ENCODE peak calls at places on chromosomes 12 and 14, in four cellular contexts. M is body of pancreas, N is fibroblast of lung, S is PC-3. D is an unnamed sample.
A peak's percentile ranks its signal among the peaks of the same experiment; 100 is the strongest.

GRCh38 chr12:114662512-114663177 is 21.3 kb downstream of the TBX3 start:
- DNase-seq in M (peak; percentile 86), N (peak; percentile 85), S (peak; percentile 98), D (peak; percentile 79)

GRCh38 chr12:129193263-129193871 is 340.1 kb downstream of the GLT1D1 start:
- DNase-seq in M (no peak), N (no peak), S (peak; percentile 60), D (no peak)

GRCh38 chr14:105419305-105420091 is at the start of gene MTA1:
- DNase-seq in M (peak; percentile 56), N (peak; percentile 15), S (peak; percentile 37), D (peak; percentile 75)

GRCh38 chr12:98998697-98999299 is 353.7 kb downstream of the APAF1 start:
- DNase-seq in M (no peak), N (peak; percentile 23), S (peak; percentile 79), D (no peak)

GRCh38 chr12:49230176-49230575 is 34.7 kb upstream of the TUBA1C start:
- DNase-seq in M (no peak), N (no peak), S (no peak), D (no peak)

GRCh38 chr14:59771577-59771976 is 99.0 kb downstream of the RTN1 start:
- DNase-seq in M (no peak), N (peak; percentile 87), S (peak; percentile 55), D (no peak)

GRCh38 chr12:13116259-13116658 is 12.8 kb upstream of the GSG1 start:
- DNase-seq in M (no peak), N (no peak), S (no peak), D (no peak)

GRCh38 chr12:25943940-25944339 is 14.5 kb upstream of the RASSF8 start:
- DNase-seq in M (no peak), N (no peak), S (no peak), D (no peak)

GRCh38 chr12:106369624-106370346 is 12.2 kb downstream of the POLR3B start:
- DNase-seq in M (no peak), N (peak; percentile 88), S (peak; percentile 86), D (no peak)

GRCh38 chr14:32230181-32230580 is 27.1 kb upstream of the RNU6-8 start:
- DNase-seq in M (no peak), N (peak; percentile 93), S (peak; percentile 89), D (no peak)

GRCh38 chr14:44657688-44658388 is 150.8 kb upstream of the FSCB start:
- DNase-seq in M (no peak), N (peak; percentile 11), S (peak; percentile 66), D (no peak)

GRCh38 chr12:95790912-95791849 is 617 bp upstream of the NTN4 start:
- DNase-seq in M (peak; percentile 50), N (peak; percentile 15), S (peak; percentile 64), D (peak; percentile 82)

GRCh38 chr12:47271800-47272230 is 192.1 kb upstream of the AMIGO2 start:
- DNase-seq in M (no peak), N (no peak), S (peak; percentile 47), D (no peak)

GRCh38 chr12:11716794-11717532 is 67.5 kb downstream of the ETV6 start:
- DNase-seq in M (no peak), N (peak; percentile 35), S (no peak), D (no peak)

GRCh38 chr12:119687344-119687865 is 19.5 kb downstream of the PRKAB1 start:
- DNase-seq in M (no peak), N (no peak), S (no peak), D (no peak)

GRCh38 chr12:40515041-40515825 is 177.0 kb upstream of the CNTN1 start:
- DNase-seq in M (no peak), N (peak; percentile 5), S (no peak), D (no peak)

GRCh38 chr12:94304566-94305061 is 155.1 kb downstream of the CEP83 start:
- DNase-seq in M (no peak), N (peak; percentile 91), S (no peak), D (no peak)

GRCh38 chr12:111596985-111597730 is 2.0 kb downstream of the ATXN2 start:
- DNase-seq in M (peak; percentile 71), N (peak; percentile 72), S (peak; percentile 68), D (peak; percentile 72)

GRCh38 chr12:7108042-7108927 is 729 bp downstream of the C1RL start:
- DNase-seq in M (peak; percentile 85), N (peak; percentile 74), S (peak; percentile 64), D (peak; percentile 94)

GRCh38 chr12:124461851-124462623 is 105.4 kb downstream of the NCOR2 start:
- DNase-seq in M (no peak), N (no peak), S (no peak), D (no peak)

GRCh38 chr12:19804737-19805136 is 365.4 kb downstream of the AEBP2 start:
- DNase-seq in M (no peak), N (no peak), S (no peak), D (no peak)

GRCh38 chr14:68741839-68742470 is 50.9 kb downstream of the ZFP36L1 start:
- DNase-seq in M (no peak), N (no peak), S (no peak), D (no peak)

GRCh38 chr12:132506730-132507538 is 17.0 kb downstream of the FBRSL1 start:
- DNase-seq in M (peak; percentile 93), N (peak; percentile 65), S (no peak), D (peak; percentile 87)

GRCh38 chr12:109294286-109294796 is 14.7 kb downstream of the FOXN4 start:
- DNase-seq in M (no peak), N (no peak), S (no peak), D (no peak)

GRCh38 chr12:130413909-130414308 is 76.2 kb downstream of the PIWIL1 start:
- DNase-seq in M (no peak), N (no peak), S (no peak), D (no peak)

GRCh38 chr12:109743076-109743910 is 29.7 kb downstream of the FAM222A start:
- DNase-seq in M (peak; percentile 9), N (no peak), S (no peak), D (peak; percentile 41)

GRCh38 chr12:45725631-45726593 is 3.6 kb upstream of the ARID2 start:
- DNase-seq in M (no peak), N (peak; percentile 36), S (peak; percentile 63), D (no peak)

GRCh38 chr12:67471810-67472209 is 176.7 kb upstream of the DYRK2 start:
- DNase-seq in M (no peak), N (no peak), S (no peak), D (no peak)

GRCh38 chr12:52720487-52720886 is 17.2 kb upstream of the KRT77 start:
- DNase-seq in M (no peak), N (peak; percentile 1), S (peak; percentile 90), D (no peak)

GRCh38 chr12:78359530-78359929 is 505.0 kb upstream of the SYT1 start:
- DNase-seq in M (peak; percentile 11), N (peak; percentile 57), S (no peak), D (no peak)

GRCh38 chr12:13811061-13811460 is 170.3 kb downstream of the GRIN2B start:
- DNase-seq in M (no peak), N (no peak), S (peak; percentile 16), D (no peak)

GRCh38 chr12:53211476-53212381 is 4.7 kb upstream of the ITGB7 start:
- DNase-seq in M (no peak), N (no peak), S (no peak), D (no peak)

GRCh38 chr14:97266653-97267052 is 469.5 kb downstream of the VRK1 start:
- DNase-seq in M (no peak), N (peak; percentile 96), S (peak; percentile 92), D (no peak)

GRCh38 chr14:89343356-89343755 is 73.7 kb downstream of the FOXN3 start:
- DNase-seq in M (no peak), N (no peak), S (no peak), D (no peak)

DNA sequence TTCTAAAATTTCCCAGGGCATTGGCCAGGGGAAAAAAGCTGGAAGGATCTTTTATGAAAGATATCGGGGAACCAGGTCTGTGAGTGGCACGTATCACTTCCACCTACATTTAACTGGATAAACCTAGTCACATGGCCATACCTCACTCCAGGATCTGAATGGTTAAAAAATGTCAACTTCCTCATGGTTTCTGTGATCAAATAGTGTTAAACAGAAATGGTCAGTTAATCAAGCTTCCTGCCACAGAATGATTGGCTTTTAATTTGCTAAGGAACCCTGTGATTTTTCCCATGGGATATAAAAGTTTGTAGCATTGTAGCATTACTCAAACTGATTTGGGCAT is 202.8 kb downstream of the KIF21A start:
- DNase-seq in M (no peak), N (no peak), S (no peak), D (no peak)
- H3K4me1 ChIP-seq in M (peaks cover 18% of the 10 kb centered on the region), N (no peaks in the 10 kb centered on the region), S (peaks cover 29% of the 10 kb centered on the region), D (no peaks in the 10 kb centered on the region)

GRCh38 chr12:54431911-54432814 is 13.1 kb upstream of the ITGA5 start:
- DNase-seq in M (peak; percentile 74), N (peak; percentile 86), S (peak; percentile 92), D (no peak)

GRCh38 chr12:54432815-54433164 is 13.7 kb upstream of the ITGA5 start:
- DNase-seq in M (no peak), N (no peak), S (no peak), D (no peak)

GRCh38 chr12:54429014-54429471 is 10.0 kb upstream of the ITGA5 start:
- DNase-seq in M (no peak), N (no peak), S (peak; percentile 30), D (no peak)

GRCh38 chr12:54428050-54429013 is 9.3 kb upstream of the ITGA5 start:
- DNase-seq in M (no peak), N (peak; percentile 87), S (no peak), D (no peak)

DNA sequence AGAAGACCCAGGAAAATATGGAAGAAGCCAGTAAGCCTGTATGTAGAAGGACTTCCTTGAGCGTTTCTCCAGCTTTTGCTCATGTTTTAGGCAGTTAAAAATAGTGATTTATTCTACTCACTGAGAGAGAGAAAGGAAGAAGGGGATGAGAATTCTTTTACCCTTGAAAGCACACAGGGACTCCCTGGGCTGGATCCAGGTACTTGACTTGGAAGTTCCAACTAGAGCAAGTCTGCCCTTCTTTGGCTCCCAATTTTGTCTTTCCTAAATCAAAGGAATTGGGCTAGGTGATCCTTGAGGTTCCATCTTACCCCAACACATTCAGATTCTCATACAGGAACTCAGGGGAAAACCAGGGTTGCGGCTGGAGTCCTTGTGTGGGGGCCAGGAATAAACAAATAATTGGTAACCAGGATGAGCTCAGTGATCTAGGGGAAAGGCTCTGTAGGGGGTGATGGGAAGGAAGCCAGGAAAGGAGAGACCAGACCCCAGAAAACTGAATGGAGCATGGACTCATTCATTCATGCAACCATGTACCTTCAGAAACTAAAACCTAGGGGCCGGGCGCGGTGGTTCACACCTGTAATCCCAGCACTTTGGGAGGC is 11.5 kb upstream of the ITGA5 start:
- DNase-seq in M (no peak), N (no peak), S (no peak), D (no peak)
- TF ChIP-seq CTCF in M (no peak), N (no peak), S (no peak), D (no peak)

DNA sequence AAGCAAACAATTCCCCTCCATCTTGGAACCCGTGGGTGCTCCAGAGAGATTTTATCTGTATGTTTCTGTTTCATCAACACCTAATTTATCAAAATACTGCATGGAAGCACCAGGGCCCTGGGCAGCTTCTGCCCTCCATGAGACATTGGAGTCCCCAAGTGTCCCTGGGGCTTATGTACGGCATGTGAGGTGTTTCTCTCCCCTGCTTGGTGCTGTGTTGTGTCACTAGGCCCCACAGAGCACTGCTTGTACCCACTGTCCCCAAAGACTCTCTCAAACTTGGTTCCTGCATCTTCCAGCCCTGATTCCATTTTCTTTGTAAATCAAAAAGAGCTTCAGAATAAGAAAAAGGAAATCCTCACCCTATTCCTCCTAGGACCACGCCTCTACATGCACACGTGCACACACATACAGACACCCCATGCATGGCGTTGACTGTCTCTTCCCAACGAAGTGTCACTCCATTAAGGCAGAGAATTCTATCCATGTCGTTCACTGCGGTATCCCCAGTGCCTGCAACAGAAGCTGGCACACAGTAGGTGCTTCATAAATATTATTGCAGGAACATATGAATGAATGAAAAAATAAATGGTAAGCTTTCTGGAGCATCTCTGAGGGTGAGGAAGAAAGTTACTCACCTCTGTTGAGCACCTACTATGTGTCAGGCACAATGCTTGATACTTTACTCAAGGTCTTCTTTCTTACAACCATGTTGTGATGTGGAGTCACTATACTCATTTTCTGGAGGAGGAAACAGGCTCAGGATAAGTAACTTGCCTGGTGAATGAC is 191.6 kb downstream of the DICER1 start:
- DNase-seq in M (no peak), N (no peak), S (no peak), D (no peak)
- H3K27ac ChIP-seq in M (no peak overlapping the region), N (no peak overlapping the region), S (no peak overlapping the region), D (no peak overlapping the region)

GRCh38 chr12:1928439-1929121 is 10.1 kb upstream of the CACNA2D4 start:
- DNase-seq in M (no peak), N (no peak), S (no peak), D (peak; percentile 60)
- H3K4me1 ChIP-seq in M (no peaks in the 10 kb centered on the region), N (peaks cover 5% of the 10 kb centered on the region), S (no peaks in the 10 kb centered on the region), D (no peaks in the 10 kb centered on the region)

D was measured in upper lobe of right lung.